ENCODE peak calls at places on chromosome 12, in nine cellular contexts. I, G, A, P, N, V, Q, Y and M are unnamed samples.
A peak's percentile ranks its signal among the peaks of the same experiment; 100 is the strongest.

GRCh38 chr12:56126732-56127239 is 1.3 kb upstream of the ESYT1 start:
- DNase-seq in P (no peak), A (no peak), G (no peak), Y (no peak), V (no peak), N (no peak), I (no peak), Q (peak; percentile 83), M (no peak)

GRCh38 chr12:114288071-114288470 is 117.9 kb downstream of the TBX5 start:
- DNase-seq in G (no peak), Y (no peak), V (no peak), A (no peak), N (no peak), Q (no peak), I (no peak), P (no peak), M (no peak)

GRCh38 chr12:67558775-67559174 is 89.8 kb upstream of the DYRK2 start:
- DNase-seq in G (no peak), V (no peak), N (no peak), Q (peak; percentile 3), Y (no peak), P (no peak), I (no peak), A (no peak), M (no peak)

GRCh38 chr12:2944401-2945047 is 14.7 kb upstream of the TEAD4 start:
- DNase-seq in V (peak; percentile 37), A (peak; percentile 82), N (peak; percentile 38), P (peak; percentile 29), G (peak; percentile 75), Y (peak; percentile 56), Q (peak; percentile 53), I (peak; percentile 79), M (no peak)

GRCh38 chr12:19404232-19404880 is 34.9 kb upstream of the AEBP2 start:
- DNase-seq in G (no peak), I (no peak), P (no peak), A (no peak), V (no peak), Q (no peak), Y (no peak), N (no peak), M (no peak)

GRCh38 chr12:57452181-57452936 is 2.7 kb upstream of the INHBE start:
- DNase-seq in V (peak; percentile 81), N (peak; percentile 42), Q (no peak), G (no peak), I (no peak), P (peak; percentile 38), A (no peak), Y (peak; percentile 64), M (no peak)

GRCh38 chr12:1591029-1591428 is 3.4 kb downstream of the FBXL14 start:
- DNase-seq in I (no peak), N (no peak), Q (peak; percentile 54), V (no peak), Y (peak; percentile 59), P (no peak), A (no peak), G (no peak), M (no peak)

GRCh38 chr12:32134144-32134888 is 27.7 kb downstream of the BICD1 start:
- DNase-seq in A (no peak), N (no peak), V (no peak), I (no peak), P (no peak), G (no peak), Y (peak; percentile 84), Q (peak; percentile 77), M (no peak)

GRCh38 chr12:105317942-105318614 is 12.4 kb upstream of the C12orf75 start:
- DNase-seq in G (no peak), Q (no peak), N (no peak), I (no peak), V (no peak), A (no peak), P (no peak), Y (no peak), M (no peak)

GRCh38 chr12:49626169-49626835 is 2.9 kb downstream of the PRPF40B start:
- DNase-seq in I (no peak), P (no peak), N (no peak), Y (peak; percentile 11), Q (no peak), A (no peak), G (no peak), V (no peak), M (no peak)

GRCh38 chr12:50397122-50397650 is 777 bp upstream of the FAM186A start:
- DNase-seq in N (no peak), V (no peak), Y (no peak), I (no peak), P (no peak), G (no peak), A (no peak), Q (no peak), M (no peak)

GRCh38 chr12:20527396-20528154 is 159.2 kb downstream of the PDE3A start:
- DNase-seq in P (no peak), Y (no peak), G (no peak), I (no peak), N (no peak), Q (no peak), A (no peak), V (no peak), M (no peak)

GRCh38 chr12:53345486-53346195 is 9.5 kb upstream of the SP7 start:
- DNase-seq in Q (no peak), A (no peak), N (peak; percentile 73), G (peak; percentile 18), I (no peak), V (peak; percentile 80), Y (no peak), P (peak; percentile 65), M (no peak)

GRCh38 chr12:132366341-132366861 is 37.0 kb upstream of the GALNT9 start:
- DNase-seq in G (peak; percentile 77), I (no peak), Q (no peak), N (no peak), P (no peak), A (no peak), V (peak; percentile 13), Y (no peak), M (no peak)

GRCh38 chr12:132367401-132367851 is 38.0 kb upstream of the GALNT9 start:
- DNase-seq in A (no peak), I (no peak), P (peak; percentile 11), Q (no peak), N (no peak), G (peak; percentile 8), Y (no peak), V (no peak), M (no peak)

GRCh38 chr12:132365226-132365625 is 35.8 kb upstream of the GALNT9 start:
- DNase-seq in P (no peak), Q (no peak), Y (no peak), I (no peak), G (no peak), A (no peak), V (no peak), N (no peak), M (no peak)

GRCh38 chr12:132364348-132364902 is 35.0 kb upstream of the GALNT9 start:
- DNase-seq in G (no peak), V (no peak), P (no peak), Q (no peak), A (no peak), N (no peak), I (no peak), Y (no peak), M (no peak)

DNA sequence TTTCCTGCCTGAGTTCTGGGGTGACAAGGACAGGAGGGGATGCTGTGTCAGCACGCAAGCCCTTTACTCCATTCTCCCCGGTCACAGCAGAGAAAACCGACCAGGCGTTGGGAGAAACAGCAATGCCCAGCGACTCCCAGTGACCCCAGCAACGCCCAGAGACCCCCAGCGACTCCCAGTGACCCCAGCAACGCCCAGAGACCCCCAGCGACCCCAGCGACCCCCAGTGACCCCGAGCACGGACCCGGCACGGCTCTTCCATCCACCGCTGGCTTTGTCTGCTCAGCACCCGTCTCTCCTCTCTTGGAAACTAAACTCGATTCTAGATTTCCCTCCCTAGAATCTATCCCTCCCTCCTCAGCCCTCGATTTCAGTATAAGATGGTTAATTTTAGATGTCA is 38.5 kb upstream of the GALNT9 start:
- DNase-seq in V (no peak), Y (no peak), P (no peak), N (no peak), I (no peak), A (no peak), G (no peak), Q (no peak), M (no peak)
- TF ChIP-seq CTCF in V (no peak), Y (no peak), P (no peak), N (no peak), I (no peak), A (no peak), G (no peak), Q (no peak), M (no peak)

GRCh38 chr12:6964605-6965025 is 5.8 kb downstream of the PHB2 start:
- DNase-seq in N (no peak), Q (no peak), I (no peak), A (no peak), V (no peak), P (no peak), Y (no peak), G (no peak), M (no peak)
- H3K4me1 ChIP-seq in N (peaks cover 56% of the 10 kb centered on the region), Q (peaks cover 74% of the 10 kb centered on the region), I (peaks cover 81% of the 10 kb centered on the region), A (peaks cover 42% of the 10 kb centered on the region), V (peaks cover 32% of the 10 kb centered on the region), P (peaks cover 71% of the 10 kb centered on the region), Y (peaks cover 25% of the 10 kb centered on the region), G (peaks cover 43% of the 10 kb centered on the region), M (peaks cover 12% of the 10 kb centered on the region)

GRCh38 chr12:47986266-47986610 is 18.0 kb downstream of the COL2A1 start:
- DNase-seq in G (no peak), I (no peak), A (no peak), P (no peak), Q (no peak), N (no peak), Y (no peak), V (no peak), M (no peak)
- H3K36me3 ChIP-seq in G (no peaks in the 10 kb centered on the region), I (no peaks in the 10 kb centered on the region), A (no peaks in the 10 kb centered on the region), P (no peaks in the 10 kb centered on the region), Q (no peaks in the 10 kb centered on the region), N (no peaks in the 10 kb centered on the region), Y (no peaks in the 10 kb centered on the region), V (no peaks in the 10 kb centered on the region), M (no peaks in the 10 kb centered on the region)

GRCh38 chr12:64323006-64323405 is 67.6 kb downstream of the C12orf56 start:
- DNase-seq in A (no peak), P (no peak), N (no peak), Y (no peak), I (no peak), Q (no peak), V (no peak), G (no peak), M (no peak)

GRCh38 chr12:64320611-64321010 is 69.9 kb downstream of the C12orf56 start:
- DNase-seq in G (no peak), A (no peak), V (no peak), N (no peak), Y (no peak), P (no peak), Q (no peak), I (no peak), M (no peak)

GRCh38 chr12:64323476-64324225 is 66.9 kb downstream of the C12orf56 start:
- DNase-seq in N (no peak), Q (no peak), P (no peak), I (no peak), V (no peak), Y (no peak), G (no peak), A (no peak), M (no peak)

DNA sequence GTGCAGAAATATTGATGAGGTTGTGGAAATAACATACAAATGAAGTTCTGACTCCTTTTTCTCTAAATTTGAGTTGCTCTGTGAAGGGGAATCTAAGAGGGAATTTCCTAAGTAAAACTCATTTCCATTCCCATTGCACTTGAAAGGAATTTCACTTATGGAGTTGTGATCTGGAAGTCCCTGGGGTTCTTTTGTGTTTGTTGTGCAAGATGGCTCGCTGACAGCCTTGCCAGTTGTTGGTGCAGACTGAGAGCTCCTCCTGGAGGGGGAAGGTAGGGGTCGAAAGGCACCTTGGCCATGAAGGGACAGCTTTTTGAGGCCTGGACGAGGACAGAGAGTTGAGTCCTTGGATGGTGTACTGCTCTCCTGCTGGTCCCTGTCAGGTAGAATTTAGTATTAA is 72.0 kb downstream of the C12orf56 start:
- DNase-seq in Y (no peak), I (no peak), V (no peak), A (no peak), N (no peak), G (peak; percentile 43), P (no peak), Q (no peak), M (no peak)
- TF ChIP-seq CTCF in Y (peak; percentile 13), I (no peak), V (no peak), A (no peak), N (no peak), G (no peak), P (no peak), Q (no peak), M (no peak)